ENCODE peak calls at places on chromosomes 3 and 15, in six cellular contexts. One of them, this sample, is unnamed.

GRCh38 chr3:134103470-134103869 is 73.7 kb upstream of the SLCO2A1 start:
- DNase-seq in breast epithelium: no peak
- DNase-seq in Peyer's patch: no peak
- DNase-seq in HCT116: no peak
- DNase-seq in ovary: no peak
- DNase-seq in stomach: no peak
- DNase-seq in this sample: no peak

GRCh38 chr3:4021162-4021561 is 221.9 kb downstream of the LRRN1 start:
- DNase-seq in breast epithelium: no peak
- DNase-seq in Peyer's patch: no peak
- DNase-seq in HCT116: no peak
- DNase-seq in ovary: no peak
- DNase-seq in stomach: no peak
- DNase-seq in this sample: no peak

GRCh38 chr3:62529230-62529629 is 155.9 kb upstream of the FEZF2 start:
- DNase-seq in breast epithelium: peak; percentile 26
- DNase-seq in Peyer's patch: no peak
- DNase-seq in HCT116: no peak
- DNase-seq in ovary: peak; percentile 12
- DNase-seq in stomach: peak; percentile 31
- DNase-seq in this sample: peak; percentile 32

GRCh38 chr15:77027111-77027696 is 32.3 kb downstream of the PSTPIP1 start:
- DNase-seq in breast epithelium: no peak
- DNase-seq in Peyer's patch: no peak
- DNase-seq in HCT116: no peak
- DNase-seq in ovary: no peak
- DNase-seq in stomach: no peak
- DNase-seq in this sample: no peak

GRCh38 chr3:18124501-18124900 is 300.6 kb downstream of the SATB1 start:
- DNase-seq in breast epithelium: no peak
- DNase-seq in Peyer's patch: no peak
- DNase-seq in HCT116: peak; percentile 26
- DNase-seq in ovary: no peak
- DNase-seq in stomach: no peak
- DNase-seq in this sample: no peak

GRCh38 chr3:171981271-171981605 is 58.1 kb upstream of the FNDC3B start:
- DNase-seq in breast epithelium: no peak
- DNase-seq in Peyer's patch: no peak
- DNase-seq in HCT116: no peak
- DNase-seq in ovary: no peak
- DNase-seq in stomach: no peak
- DNase-seq in this sample: no peak

GRCh38 chr3:133928136-133928893 is 32.6 kb upstream of the RAB6B start:
- DNase-seq in breast epithelium: no peak
- DNase-seq in Peyer's patch: no peak
- DNase-seq in HCT116: no peak
- DNase-seq in ovary: no peak
- DNase-seq in stomach: no peak
- DNase-seq in this sample: no peak

GRCh38 chr3:31495971-31496370 is 36.8 kb upstream of the STT3B start:
- DNase-seq in breast epithelium: no peak
- DNase-seq in Peyer's patch: no peak
- DNase-seq in HCT116: no peak
- DNase-seq in ovary: no peak
- DNase-seq in stomach: no peak
- DNase-seq in this sample: no peak

GRCh38 chr15:35448294-35448693 is 97.7 kb downstream of the DPH6 start:
- DNase-seq in breast epithelium: no peak
- DNase-seq in Peyer's patch: no peak
- DNase-seq in HCT116: no peak
- DNase-seq in ovary: no peak
- DNase-seq in stomach: no peak
- DNase-seq in this sample: no peak

GRCh38 chr15:101652098-101652782 is at the start of gene TM2D3:
- DNase-seq in breast epithelium: peak; percentile 87
- DNase-seq in Peyer's patch: peak; percentile 97
- DNase-seq in HCT116: peak; percentile 73
- DNase-seq in ovary: peak; percentile 95
- DNase-seq in stomach: peak; percentile 95
- DNase-seq in this sample: peak; percentile 94

GRCh38 chr15:90664650-90665287 is 52.4 kb upstream of the BLM start:
- DNase-seq in breast epithelium: no peak
- DNase-seq in Peyer's patch: no peak
- DNase-seq in HCT116: no peak
- DNase-seq in ovary: peak; percentile 58
- DNase-seq in stomach: no peak
- DNase-seq in this sample: peak; percentile 52

GRCh38 chr15:47505712-47506542 is 211.4 kb upstream of the SEMA6D start:
- DNase-seq in breast epithelium: peak; percentile 17
- DNase-seq in Peyer's patch: no peak
- DNase-seq in HCT116: no peak
- DNase-seq in ovary: no peak
- DNase-seq in stomach: no peak
- DNase-seq in this sample: no peak

DNA sequence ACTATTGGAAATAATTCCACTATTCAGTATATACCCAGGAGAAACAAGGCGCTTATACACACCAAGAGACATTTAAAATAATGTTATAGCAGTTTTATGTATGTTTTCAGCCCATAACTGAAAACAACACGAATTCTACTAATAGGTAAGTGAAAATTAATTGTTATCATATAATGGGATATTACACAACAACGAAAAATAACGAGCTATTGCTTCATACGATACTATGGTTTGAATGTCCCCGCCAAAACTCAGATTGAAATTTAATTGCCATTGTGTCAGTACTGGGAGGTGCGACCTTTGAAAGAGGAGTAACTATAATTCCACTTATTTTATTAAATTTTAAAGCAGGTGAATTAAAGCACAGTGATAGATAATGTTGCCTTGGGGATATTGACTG is 4.0 kb upstream of the CSRNP1 start:
- DNase-seq in breast epithelium: no peak
- DNase-seq in Peyer's patch: no peak
- DNase-seq in HCT116: no peak
- DNase-seq in ovary: no peak
- DNase-seq in stomach: no peak
- DNase-seq in this sample: no peak
- H3K4me3 ChIP-seq in breast epithelium: no peak overlapping the region
- H3K4me3 ChIP-seq in Peyer's patch: no peak overlapping the region
- H3K4me3 ChIP-seq in HCT116: no peak overlapping the region
- H3K4me3 ChIP-seq in ovary: no peak overlapping the region
- H3K4me3 ChIP-seq in stomach: no peak overlapping the region
- H3K4me3 ChIP-seq in this sample: no peak overlapping the region

DNA sequence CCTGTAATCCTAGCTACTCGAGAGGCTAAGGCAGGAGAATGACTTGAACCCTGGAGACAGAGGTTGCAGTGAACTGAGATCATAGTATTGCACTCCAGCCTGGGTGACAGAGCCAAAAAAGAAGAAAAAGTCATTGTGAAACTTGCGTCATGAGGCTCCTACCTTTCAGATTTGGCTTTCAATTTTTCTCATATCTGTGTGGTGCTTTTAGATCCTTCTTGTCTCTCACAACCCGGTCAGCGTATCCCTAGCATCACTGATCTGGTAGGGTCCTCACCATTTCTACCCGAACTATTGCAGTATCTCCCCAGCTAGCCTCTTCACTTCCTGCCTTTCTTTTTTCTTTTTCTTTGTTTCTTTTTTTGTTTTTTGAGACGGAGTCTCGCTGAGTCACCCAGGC is 21.6 kb upstream of the GCNT3 start:
- DNase-seq in breast epithelium: no peak
- DNase-seq in Peyer's patch: no peak
- DNase-seq in HCT116: no peak
- DNase-seq in ovary: no peak
- DNase-seq in stomach: no peak
- DNase-seq in this sample: no peak
- TF ChIP-seq POLR2A in breast epithelium: no peak
- TF ChIP-seq POLR2A in Peyer's patch: no peak
- TF ChIP-seq POLR2A in HCT116: no peak
- TF ChIP-seq POLR2A in ovary: no peak
- TF ChIP-seq POLR2A in stomach: no peak
- TF ChIP-seq POLR2A in this sample: no peak

GRCh38 chr3:194713299-194714121 is 27.8 kb downstream of the FAM43A start:
- DNase-seq in breast epithelium: no peak
- DNase-seq in Peyer's patch: no peak
- DNase-seq in HCT116: no peak
- DNase-seq in ovary: no peak
- DNase-seq in stomach: no peak
- DNase-seq in this sample: no peak

GRCh38 chr3:194714564-194714963 is 28.9 kb downstream of the FAM43A start:
- DNase-seq in breast epithelium: no peak
- DNase-seq in Peyer's patch: no peak
- DNase-seq in HCT116: no peak
- DNase-seq in ovary: no peak
- DNase-seq in stomach: no peak
- DNase-seq in this sample: no peak

GRCh38 chr3:194714122-194714425 is 28.4 kb downstream of the FAM43A start:
- DNase-seq in breast epithelium: no peak
- DNase-seq in Peyer's patch: no peak
- DNase-seq in HCT116: no peak
- DNase-seq in ovary: no peak
- DNase-seq in stomach: no peak
- DNase-seq in this sample: no peak

GRCh38 chr3:194711286-194711685 is 25.6 kb downstream of the FAM43A start:
- DNase-seq in breast epithelium: no peak
- DNase-seq in Peyer's patch: no peak
- DNase-seq in HCT116: no peak
- DNase-seq in ovary: no peak
- DNase-seq in stomach: no peak
- DNase-seq in this sample: no peak

GRCh38 chr3:194711913-194712312 is 26.2 kb downstream of the FAM43A start:
- DNase-seq in breast epithelium: peak; percentile 71
- DNase-seq in Peyer's patch: no peak
- DNase-seq in HCT116: peak; percentile 43
- DNase-seq in ovary: no peak
- DNase-seq in stomach: no peak
- DNase-seq in this sample: no peak
- H3K27ac ChIP-seq in breast epithelium: no peak overlapping the region
- H3K27ac ChIP-seq in Peyer's patch: no peak overlapping the region
- H3K27ac ChIP-seq in HCT116: no peak overlapping the region
- H3K27ac ChIP-seq in ovary: no peak overlapping the region
- H3K27ac ChIP-seq in stomach: no peak overlapping the region
- H3K27ac ChIP-seq in this sample: no peak overlapping the region

DNA sequence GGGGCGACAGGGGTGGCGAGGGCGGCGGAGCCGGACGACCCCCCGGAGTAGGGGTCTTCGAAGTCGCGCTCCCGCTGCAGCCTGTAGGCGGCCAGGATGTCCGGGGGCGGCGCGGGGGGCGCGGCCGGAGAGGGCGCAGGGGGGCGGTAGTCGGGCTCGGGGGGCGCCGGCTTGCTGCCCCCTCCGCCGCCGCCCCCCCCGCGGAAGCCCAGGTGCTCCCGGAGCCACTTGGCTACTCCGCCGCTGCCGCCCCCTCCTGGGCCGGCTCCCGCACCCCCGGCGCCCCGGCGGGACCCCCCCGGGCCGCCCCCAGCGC is 230 bp downstream of the SHF start:
- DNase-seq in breast epithelium: no peak
- DNase-seq in Peyer's patch: no peak
- DNase-seq in HCT116: no peak
- DNase-seq in ovary: no peak
- DNase-seq in stomach: no peak
- DNase-seq in this sample: no peak
- H3K4me3 ChIP-seq in breast epithelium: peak overlapping the region; percentile 75
- H3K4me3 ChIP-seq in Peyer's patch: peak overlapping the region; percentile 95
- H3K4me3 ChIP-seq in HCT116: no peak overlapping the region
- H3K4me3 ChIP-seq in ovary: peak overlapping the region; percentile 94
- H3K4me3 ChIP-seq in stomach: peak overlapping the region; percentile 86
- H3K4me3 ChIP-seq in this sample: peak overlapping the region; percentile 89

GRCh38 chr3:128753715-128754114 is 27.7 kb downstream of the RAB7A start:
- DNase-seq in breast epithelium: no peak
- DNase-seq in Peyer's patch: no peak
- DNase-seq in HCT116: no peak
- DNase-seq in ovary: no peak
- DNase-seq in stomach: no peak
- DNase-seq in this sample: no peak

GRCh38 chr3:128749035-128749434 is 23.1 kb downstream of the RAB7A start:
- DNase-seq in breast epithelium: no peak
- DNase-seq in Peyer's patch: no peak
- DNase-seq in HCT116: no peak
- DNase-seq in ovary: no peak
- DNase-seq in stomach: no peak
- DNase-seq in this sample: no peak

GRCh38 chr3:128746881-128747280 is 20.9 kb downstream of the RAB7A start:
- DNase-seq in breast epithelium: no peak
- DNase-seq in Peyer's patch: no peak
- DNase-seq in HCT116: no peak
- DNase-seq in ovary: no peak
- DNase-seq in stomach: no peak
- DNase-seq in this sample: no peak

GRCh38 chr3:128745742-128746141 is 19.8 kb downstream of the RAB7A start:
- DNase-seq in breast epithelium: no peak
- DNase-seq in Peyer's patch: no peak
- DNase-seq in HCT116: no peak
- DNase-seq in ovary: no peak
- DNase-seq in stomach: no peak
- DNase-seq in this sample: no peak

DNA sequence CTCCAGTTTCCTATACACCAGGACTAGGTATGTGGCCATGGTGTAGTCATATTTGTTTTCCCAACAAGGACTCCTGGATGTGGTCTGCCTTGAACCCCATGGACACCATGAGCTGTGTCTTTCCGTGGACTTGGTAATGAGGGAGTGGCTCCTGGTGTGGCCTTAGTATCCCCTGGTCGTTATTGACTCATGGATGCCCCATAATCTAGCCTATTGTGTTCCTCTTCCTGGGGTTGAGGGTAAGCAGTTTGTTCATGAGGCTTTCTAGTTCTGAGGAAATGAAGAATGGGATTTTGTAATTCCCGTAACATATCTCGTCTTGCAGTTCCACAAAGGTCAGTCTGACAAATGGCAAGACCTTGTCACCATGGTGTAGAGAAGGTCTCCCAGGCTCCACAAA is 22.5 kb downstream of the RAB7A start:
- DNase-seq in breast epithelium: no peak
- DNase-seq in Peyer's patch: no peak
- DNase-seq in HCT116: no peak
- DNase-seq in ovary: no peak
- DNase-seq in stomach: no peak
- DNase-seq in this sample: no peak
- TF ChIP-seq POLR2A in breast epithelium: no peak
- TF ChIP-seq POLR2A in Peyer's patch: no peak
- TF ChIP-seq POLR2A in HCT116: no peak
- TF ChIP-seq POLR2A in ovary: no peak
- TF ChIP-seq POLR2A in stomach: no peak
- TF ChIP-seq POLR2A in this sample: no peak

GRCh38 chr3:157065201-157065600 is 94.7 kb downstream of the CCNL1 start:
- DNase-seq in breast epithelium: no peak
- DNase-seq in Peyer's patch: no peak
- DNase-seq in HCT116: no peak
- DNase-seq in ovary: no peak
- DNase-seq in stomach: no peak
- DNase-seq in this sample: no peak

GRCh38 chr3:157064402-157064801 is 95.5 kb downstream of the CCNL1 start:
- DNase-seq in breast epithelium: no peak
- DNase-seq in Peyer's patch: no peak
- DNase-seq in HCT116: no peak
- DNase-seq in ovary: no peak
- DNase-seq in stomach: no peak
- DNase-seq in this sample: no peak

GRCh38 chr3:157067114-157067513 is 92.8 kb downstream of the CCNL1 start:
- DNase-seq in breast epithelium: no peak
- DNase-seq in Peyer's patch: no peak
- DNase-seq in HCT116: no peak
- DNase-seq in ovary: no peak
- DNase-seq in stomach: no peak
- DNase-seq in this sample: no peak

GRCh38 chr3:157063926-157064325 is 96.0 kb downstream of the CCNL1 start:
- DNase-seq in breast epithelium: no peak
- DNase-seq in Peyer's patch: no peak
- DNase-seq in HCT116: no peak
- DNase-seq in ovary: no peak
- DNase-seq in stomach: no peak
- DNase-seq in this sample: no peak

GRCh38 chr3:157066335-157067071 is 93.4 kb downstream of the CCNL1 start:
- DNase-seq in breast epithelium: no peak
- DNase-seq in Peyer's patch: no peak
- DNase-seq in HCT116: no peak
- DNase-seq in ovary: no peak
- DNase-seq in stomach: no peak
- DNase-seq in this sample: no peak
- H3K27ac ChIP-seq in breast epithelium: no peak overlapping the region
- H3K27ac ChIP-seq in Peyer's patch: no peak overlapping the region
- H3K27ac ChIP-seq in HCT116: no peak overlapping the region
- H3K27ac ChIP-seq in ovary: no peak overlapping the region
- H3K27ac ChIP-seq in stomach: no peak overlapping the region
- H3K27ac ChIP-seq in this sample: no peak overlapping the region

This sample was measured in adrenal gland.